ENCODE peak calls at places on chromosomes 3 and 15, in nine cellular contexts. P is mammary epithelial cell, N is neuronal stem cell, T is left ventricle myocardium inferior, C is IMR-90, H is A549, L is neural progenitor cell, U is cardiac muscle cell, E is stomach. O is an unnamed sample.

GRCh38 chr3:135499426-135499825 is 466.1 kb upstream of the PPP2R3A start:
- DNase-seq in U (no peak), L (no peak), T (no peak), H (no peak), C (no peak), N (no peak), P (no peak), E (no peak), O (no peak)

GRCh38 chr15:80942746-80943565 is 46.7 kb downstream of the MESD start:
- DNase-seq in L (no peak), E (no peak), T (peak; percentile 42), U (no peak), P (no peak), H (no peak), C (peak; percentile 33), N (no peak), O (peak; percentile 79)

GRCh38 chr3:11134794-11135193 is 19.5 kb upstream of the HRH1 start:
- DNase-seq in L (no peak), E (no peak), T (no peak), U (no peak), C (peak; percentile 56), N (no peak), P (peak; percentile 25), H (no peak), O (no peak)

GRCh38 chr3:28019740-28020139 is 221.7 kb upstream of the CMC1 start:
- DNase-seq in P (no peak), N (no peak), E (no peak), H (no peak), L (no peak), C (no peak), T (no peak), U (no peak), O (no peak)

GRCh38 chr3:101950510-101950909 is 101.2 kb downstream of the NFKBIZ start:
- DNase-seq in C (peak; percentile 81), P (peak; percentile 89), L (no peak), T (no peak), H (peak; percentile 25), U (no peak), N (no peak), E (no peak), O (no peak)

GRCh38 chr3:72997421-72997961 is 880 bp downstream of the PPP4R2 start:
- DNase-seq in P (peak; percentile 58), L (peak; percentile 65), N (peak; percentile 30), U (peak; percentile 64), E (no peak), C (peak; percentile 64), T (no peak), H (peak; percentile 72), O (no peak)

GRCh38 chr3:60917136-60917535 is 334.1 kb downstream of the FHIT start:
- DNase-seq in H (no peak), P (no peak), N (no peak), T (peak; percentile 23), L (no peak), E (peak; percentile 31), U (peak; percentile 33), C (no peak), O (no peak)

GRCh38 chr3:143795849-143796248 is 52.4 kb downstream of the SLC9A9 start:
- DNase-seq in C (no peak), T (no peak), H (no peak), E (no peak), U (no peak), L (peak; percentile 43), N (no peak), P (no peak), O (no peak)

GRCh38 chr15:38038659-38039442 is 104.4 kb downstream of the TMCO5A start:
- DNase-seq in E (no peak), H (no peak), C (peak; percentile 89), N (no peak), U (no peak), P (peak; percentile 80), L (no peak), T (no peak), O (no peak)

GRCh38 chr3:105829229-105829628 is 39.6 kb downstream of the CBLB start:
- DNase-seq in E (no peak), U (no peak), N (no peak), T (no peak), H (no peak), L (no peak), P (no peak), C (no peak), O (no peak)

GRCh38 chr15:25890532-25890931 is 27.4 kb upstream of the ATP10A start:
- DNase-seq in U (no peak), C (no peak), N (no peak), H (no peak), P (no peak), L (no peak), T (no peak), E (no peak), O (no peak)

GRCh38 chr3:123792473-123793201 is 91.5 kb downstream of the MYLK start:
- DNase-seq in N (no peak), U (no peak), H (no peak), E (no peak), T (no peak), C (peak; percentile 48), P (peak; percentile 64), L (no peak), O (no peak)

GRCh38 chr3:194959217-194959616 is 273.5 kb downstream of the FAM43A start:
- DNase-seq in E (peak; percentile 16), P (no peak), L (no peak), T (no peak), U (no peak), H (no peak), C (no peak), N (no peak), O (no peak)

GRCh38 chr3:99475229-99475628 is 163.2 kb upstream of the COL8A1 start:
- DNase-seq in H (no peak), E (no peak), C (peak; percentile 59), T (no peak), N (no peak), P (no peak), L (no peak), U (no peak), O (no peak)

GRCh38 chr3:126350502-126351085 is 6.6 kb downstream of the KLF15 start:
- DNase-seq in H (no peak), L (no peak), N (no peak), U (no peak), T (no peak), C (no peak), P (no peak), E (no peak), O (peak; percentile 9)
- H3K4me1 ChIP-seq in H (no peaks in the 10 kb centered on the region), L (peaks cover 4% of the 10 kb centered on the region), N (peaks cover 5% of the 10 kb centered on the region), U (peaks cover 5% of the 10 kb centered on the region), T (peaks cover 100% of the 10 kb centered on the region), C (no peaks in the 10 kb centered on the region), P (no peaks in the 10 kb centered on the region), E (peaks cover 95% of the 10 kb centered on the region), O (no peaks in the 10 kb centered on the region)

GRCh38 chr3:31225923-31226322 is 306.8 kb upstream of the STT3B start:
- DNase-seq in L (no peak), U (no peak), P (no peak), H (no peak), T (no peak), N (no peak), E (no peak), C (no peak), O (no peak)
- H3K4me1 ChIP-seq in L (no peaks in the 10 kb centered on the region), U (no peaks in the 10 kb centered on the region), P (no peaks in the 10 kb centered on the region), H (no peaks in the 10 kb centered on the region), T (no peaks in the 10 kb centered on the region), N (no peaks in the 10 kb centered on the region), E (no peaks in the 10 kb centered on the region), C (no peaks in the 10 kb centered on the region), O (no peaks in the 10 kb centered on the region)

GRCh38 chr15:70084461-70084860 is 13.3 kb downstream of the TLE3 start:
- DNase-seq in N (no peak), L (no peak), T (no peak), C (no peak), P (no peak), U (no peak), H (no peak), E (no peak), O (no peak)
- H3K4me1 ChIP-seq in N (peaks cover 55% of the 10 kb centered on the region), L (peaks cover 63% of the 10 kb centered on the region), T (peaks cover 32% of the 10 kb centered on the region), C (peaks cover 11% of the 10 kb centered on the region), P (no peaks in the 10 kb centered on the region), U (peaks cover 18% of the 10 kb centered on the region), H (no peaks in the 10 kb centered on the region), E (peaks cover 85% of the 10 kb centered on the region), O (no peaks in the 10 kb centered on the region)

DNA sequence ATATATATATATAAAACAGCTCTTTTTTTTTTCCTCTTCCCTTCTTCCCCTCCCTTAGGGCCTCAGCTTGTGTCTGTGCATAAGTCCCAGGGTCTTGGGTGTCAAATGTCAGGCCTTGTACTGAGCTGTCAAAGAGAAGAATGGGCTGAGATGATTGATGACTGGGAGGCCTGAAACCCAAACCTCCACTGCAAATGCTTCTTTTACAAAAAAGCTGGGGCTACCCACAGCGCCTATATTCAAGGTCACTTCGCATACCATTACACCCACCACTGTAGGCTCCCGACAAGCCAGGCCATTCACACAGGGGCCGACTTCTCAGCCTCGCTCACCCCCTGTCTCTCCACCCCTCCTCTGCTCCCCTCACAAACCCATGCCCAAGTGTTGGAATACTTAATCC is 614.6 kb upstream of the NR2F2 start:
- DNase-seq in C (no peak), T (no peak), H (no peak), P (no peak), E (no peak), L (peak; percentile 38), U (peak; percentile 48), N (peak; percentile 18), O (no peak)
- H3K4me1 ChIP-seq in C (peaks cover 6% of the 10 kb centered on the region), T (peaks cover 9% of the 10 kb centered on the region), H (no peaks in the 10 kb centered on the region), P (no peaks in the 10 kb centered on the region), E (no peaks in the 10 kb centered on the region), L (peaks cover 16% of the 10 kb centered on the region), U (peaks cover 22% of the 10 kb centered on the region), N (peaks cover 30% of the 10 kb centered on the region), O (no peaks in the 10 kb centered on the region)

GRCh38 chr3:32825601-32826375 is 8.0 kb downstream of the TRIM71 start:
- DNase-seq in L (no peak), H (no peak), P (no peak), U (no peak), C (no peak), E (no peak), N (no peak), T (no peak), O (no peak)
- H3K4me1 ChIP-seq in L (peaks cover 60% of the 10 kb centered on the region), H (no peaks in the 10 kb centered on the region), P (no peaks in the 10 kb centered on the region), U (peaks cover 37% of the 10 kb centered on the region), C (no peaks in the 10 kb centered on the region), E (no peaks in the 10 kb centered on the region), N (peaks cover 28% of the 10 kb centered on the region), T (peaks cover 7% of the 10 kb centered on the region), O (no peaks in the 10 kb centered on the region)

O was measured in uterus.